ENCODE peak calls at places on chromosomes 16 and 17, in ten cellular contexts. A is MCF 10A, C is D341Med, T is left ventricle myocardium inferior, X is NCI-H446 treated with DMSO at 0.1 percent for 48 hours, U is HAP-1, L is GM13977, Y is EH, S is activated B cell treated with CpG ODN at 0.5 μM for 24 hours, P is skeletal muscle cell. W is an unnamed sample.

GRCh38 chr17:80917716-80918560 is 73.7 kb upstream of the CHMP6 start:
- DNase-seq in A (no peak), X (no peak), S (no peak), C (no peak), U (no peak), T (no peak), L (no peak), P (no peak), Y (no peak), W (no peak)

GRCh38 chr17:17350491-17351355 is 47.5 kb downstream of the NT5M start:
- DNase-seq in T (no peak), S (no peak), Y (peak; percentile 45), X (no peak), P (no peak), C (peak; percentile 7), U (no peak), A (no peak), L (no peak), W (peak; percentile 41)

GRCh38 chr16:30351586-30352419 is 3.3 kb downstream of the CD2BP2 start:
- DNase-seq in L (no peak), C (no peak), A (peak; percentile 98), U (no peak), S (no peak), X (peak; percentile 81), Y (peak; percentile 86), T (peak; percentile 76), P (peak; percentile 76), W (no peak)

GRCh38 chr16:55294129-55294528 is 29.9 kb upstream of the IRX6 start:
- DNase-seq in L (no peak), X (no peak), S (no peak), T (no peak), Y (no peak), A (peak; percentile 30), C (no peak), U (no peak), P (no peak), W (no peak)

GRCh38 chr17:62807812-62808575 is at the start of gene MARCHF10:
- DNase-seq in U (peak; percentile 78), S (peak; percentile 22), Y (no peak), X (no peak), T (no peak), P (no peak), C (peak; percentile 52), A (no peak), L (peak; percentile 69), W (peak; percentile 71)

GRCh38 chr17:45241315-45242011 is 19.8 kb downstream of the FMNL1 start:
- DNase-seq in U (no peak), P (no peak), Y (no peak), A (no peak), T (no peak), X (no peak), S (no peak), C (no peak), L (no peak), W (peak; percentile 73)

GRCh38 chr16:89143201-89143741 is 28.3 kb upstream of the CDH15 start:
- DNase-seq in A (no peak), S (no peak), T (no peak), P (no peak), Y (no peak), X (no peak), L (no peak), U (no peak), C (no peak), W (no peak)

GRCh38 chr16:19130852-19131808 is 17.4 kb downstream of the ITPRIPL2 start:
- DNase-seq in Y (peak; percentile 86), S (no peak), A (peak; percentile 69), T (peak; percentile 54), P (peak; percentile 67), X (no peak), L (peak; percentile 13), C (peak; percentile 42), U (no peak), W (peak; percentile 55)

GRCh38 chr17:73156887-73157870 is 7.6 kb upstream of the SSTR2 start:
- DNase-seq in S (no peak), X (peak; percentile 61), Y (no peak), C (peak; percentile 62), P (no peak), A (no peak), T (no peak), U (no peak), L (peak; percentile 41), W (peak; percentile 76)

GRCh38 chr16:84085774-84086173 is 31.0 kb downstream of the MBTPS1 start:
- DNase-seq in T (no peak), P (no peak), S (no peak), C (no peak), U (no peak), X (no peak), L (no peak), Y (no peak), A (no peak), W (no peak)

GRCh38 chr16:17305694-17306093 is 165.1 kb downstream of the XYLT1 start:
- DNase-seq in S (no peak), C (no peak), L (peak; percentile 60), Y (no peak), U (no peak), P (no peak), A (no peak), X (no peak), T (no peak), W (no peak)

GRCh38 chr17:45228985-45229517 is 7.4 kb downstream of the FMNL1 start:
- DNase-seq in S (peak; percentile 84), X (no peak), U (no peak), P (peak; percentile 88), C (no peak), L (peak; percentile 89), T (peak; percentile 89), A (peak; percentile 97), Y (peak; percentile 90), W (no peak)

GRCh38 chr16:89924298-89924924 is 1.3 kb downstream of the TUBB3 start:
- DNase-seq in C (peak; percentile 65), T (no peak), Y (peak; percentile 60), X (peak; percentile 37), U (peak; percentile 80), L (peak; percentile 62), S (no peak), A (no peak), P (no peak), W (peak; percentile 77)

GRCh38 chr17:66508896-66509843 is 206.8 kb downstream of the PRKCA start:
- DNase-seq in L (no peak), A (peak; percentile 90), T (no peak), S (no peak), X (no peak), P (peak; percentile 84), C (no peak), Y (peak; percentile 81), U (no peak), W (no peak)

GRCh38 chr16:13696017-13696416 is 223.9 kb upstream of the ERCC4 start:
- DNase-seq in S (no peak), Y (no peak), C (no peak), L (no peak), A (no peak), T (no peak), X (no peak), P (no peak), U (no peak), W (no peak)

GRCh38 chr17:35799942-35800341 is 4.5 kb upstream of the MMP28 start:
- DNase-seq in X (peak; percentile 85), Y (peak; percentile 85), A (peak; percentile 96), P (no peak), L (no peak), S (no peak), C (no peak), T (peak; percentile 79), U (no peak), W (no peak)